ENCODE peak calls at places on chromosome 15, in nine cellular contexts. M, L, X, A, F, O, G, D and H are unnamed samples.
A peak's percentile ranks its signal among the peaks of the same experiment; 100 is the strongest.

GRCh38 chr15:35383511-35383910 is 162.5 kb downstream of the DPH6 start:
- DNase-seq in M (no peak), L (no peak), X (no peak), A (no peak), F (no peak), O (peak; percentile 7), G (no peak), D (no peak), H (no peak)

GRCh38 chr15:92821491-92822116 is 78.5 kb upstream of the CHD2 start:
- DNase-seq in M (no peak), L (no peak), X (no peak), A (no peak), F (no peak), O (no peak), G (no peak), D (no peak), H (no peak)

GRCh38 chr15:95298729-95299128 is 1031.8 kb upstream of the NR2F2 start:
- DNase-seq in M (no peak), L (no peak), X (no peak), A (no peak), F (no peak), O (no peak), G (no peak), D (no peak), H (no peak)

GRCh38 chr15:26630857-26631256 is 142.0 kb downstream of the GABRB3 start:
- DNase-seq in M (no peak), L (peak; percentile 53), X (no peak), A (no peak), F (no peak), O (no peak), G (no peak), D (no peak), H (no peak)

GRCh38 chr15:41969851-41970431 is 2.4 kb downstream of the EHD4 start:
- DNase-seq in M (no peak), L (no peak), X (no peak), A (no peak), F (no peak), O (no peak), G (peak; percentile 33), D (peak; percentile 9), H (no peak)

GRCh38 chr15:44193651-44194396 is 1.2 kb downstream of the FRMD5 start:
- DNase-seq in M (no peak), L (peak; percentile 68), X (no peak), A (no peak), F (peak; percentile 40), O (peak; percentile 22), G (no peak), D (no peak), H (peak; percentile 64)

GRCh38 chr15:70093481-70094309 is 4.0 kb downstream of the TLE3 start:
- DNase-seq in M (peak; percentile 40), L (peak; percentile 79), X (no peak), A (no peak), F (peak; percentile 67), O (peak; percentile 49), G (no peak), D (no peak), H (no peak)

GRCh38 chr15:62828364-62828763 is 214.2 kb upstream of the TPM1 start:
- DNase-seq in M (no peak), L (no peak), X (no peak), A (no peak), F (no peak), O (no peak), G (no peak), D (no peak), H (no peak)

GRCh38 chr15:86623236-86623635 is 543.6 kb downstream of the AGBL1 start:
- DNase-seq in M (no peak), L (no peak), X (no peak), A (no peak), F (no peak), O (no peak), G (no peak), D (no peak), H (no peak)

GRCh38 chr15:90405208-90405607 is 17.2 kb downstream of the IQGAP1 start:
- DNase-seq in M (no peak), L (no peak), X (no peak), A (no peak), F (no peak), O (no peak), G (no peak), D (no peak), H (no peak)

GRCh38 chr15:95972136-95972553 is 358.4 kb upstream of the NR2F2 start:
- DNase-seq in M (peak; percentile 16), L (no peak), X (no peak), A (no peak), F (peak; percentile 91), O (peak; percentile 89), G (no peak), D (no peak), H (no peak)

GRCh38 chr15:59119625-59120024 is 14.7 kb downstream of the CCNB2 start:
- DNase-seq in M (no peak), L (no peak), X (no peak), A (no peak), F (no peak), O (no peak), G (no peak), D (no peak), H (no peak)

GRCh38 chr15:73568881-73569280 is 64.3 kb downstream of the NPTN start:
- DNase-seq in M (no peak), L (no peak), X (no peak), A (no peak), F (no peak), O (no peak), G (no peak), D (no peak), H (no peak)

GRCh38 chr15:40340740-40341400 is at the start of gene CCDC9B:
- DNase-seq in M (no peak), L (no peak), X (peak; percentile 92), A (peak; percentile 95), F (peak; percentile 91), O (peak; percentile 76), G (peak; percentile 97), D (no peak), H (peak; percentile 94)

GRCh38 chr15:46111730-46112129 is 476.9 kb downstream of the SQOR start:
- DNase-seq in M (no peak), L (no peak), X (no peak), A (no peak), F (no peak), O (no peak), G (no peak), D (no peak), H (no peak)

GRCh38 chr15:98077186-98077585 is 116.7 kb downstream of the ARRDC4 start:
- DNase-seq in M (no peak), L (no peak), X (peak; percentile 56), A (peak; percentile 76), F (no peak), O (peak; percentile 70), G (no peak), D (no peak), H (peak; percentile 44)

DNA sequence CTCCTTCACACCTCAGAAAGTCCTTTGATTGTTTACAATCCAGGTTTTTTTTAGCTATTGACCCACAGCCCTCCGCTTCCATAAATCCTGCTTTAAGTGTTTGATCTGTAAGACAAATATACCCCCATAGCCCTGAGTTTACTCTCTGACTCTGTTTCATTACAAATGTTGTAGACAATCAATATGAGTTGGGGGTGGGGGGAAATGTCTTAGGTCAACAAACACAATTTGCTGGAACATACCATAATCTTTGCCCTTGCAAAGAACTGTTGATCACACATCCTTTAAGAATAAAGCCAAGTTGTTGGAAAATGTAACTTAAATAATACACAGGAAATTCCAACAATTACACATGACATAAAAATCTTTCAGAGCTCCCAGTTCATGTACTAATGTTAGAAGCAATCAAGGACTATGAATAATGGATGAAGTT is 301.8 kb upstream of the SEMA6D start:
- DNase-seq in M (no peak), L (no peak), X (no peak), A (no peak), F (peak; percentile 27), O (no peak), G (no peak), D (no peak), H (no peak)
- H3K4me3 ChIP-seq in M (no peak overlapping the region), L (no peak overlapping the region), X (no peak overlapping the region), A (no peak overlapping the region), F (no peak overlapping the region), O (no peak overlapping the region), G (no peak overlapping the region), D (no peak overlapping the region), H (no peak overlapping the region)

GRCh38 chr15:85621096-85621495 is 173.6 kb downstream of the KLHL25 start:
- DNase-seq in M (no peak), L (no peak), X (no peak), A (no peak), F (peak; percentile 30), O (peak; percentile 82), G (no peak), D (no peak), H (no peak)

GRCh38 chr15:85622432-85622831 is 172.3 kb downstream of the KLHL25 start:
- DNase-seq in M (no peak), L (no peak), X (no peak), A (no peak), F (peak; percentile 51), O (peak; percentile 83), G (no peak), D (no peak), H (no peak)

GRCh38 chr15:85618956-85619491 is 175.7 kb downstream of the KLHL25 start:
- DNase-seq in M (peak; percentile 97), L (peak; percentile 69), X (no peak), A (peak; percentile 70), F (peak; percentile 98), O (peak; percentile 99), G (peak; percentile 87), D (peak; percentile 28), H (no peak)

GRCh38 chr15:85623648-85624047 is 171.1 kb downstream of the KLHL25 start:
- DNase-seq in M (no peak), L (no peak), X (no peak), A (no peak), F (peak; percentile 33), O (peak; percentile 55), G (no peak), D (no peak), H (no peak)

GRCh38 chr15:85620321-85621044 is 174.2 kb downstream of the KLHL25 start:
- DNase-seq in M (no peak), L (no peak), X (no peak), A (no peak), F (peak; percentile 80), O (peak; percentile 93), G (no peak), D (no peak), H (no peak)
- H3K4me3 ChIP-seq in M (peak overlapping the region; percentile 55), L (no peak overlapping the region), X (peak overlapping the region; percentile 54), A (peak overlapping the region; percentile 47), F (no peak overlapping the region), O (peak overlapping the region; percentile 70), G (peak overlapping the region; percentile 100), D (no peak overlapping the region), H (no peak overlapping the region)

DNA sequence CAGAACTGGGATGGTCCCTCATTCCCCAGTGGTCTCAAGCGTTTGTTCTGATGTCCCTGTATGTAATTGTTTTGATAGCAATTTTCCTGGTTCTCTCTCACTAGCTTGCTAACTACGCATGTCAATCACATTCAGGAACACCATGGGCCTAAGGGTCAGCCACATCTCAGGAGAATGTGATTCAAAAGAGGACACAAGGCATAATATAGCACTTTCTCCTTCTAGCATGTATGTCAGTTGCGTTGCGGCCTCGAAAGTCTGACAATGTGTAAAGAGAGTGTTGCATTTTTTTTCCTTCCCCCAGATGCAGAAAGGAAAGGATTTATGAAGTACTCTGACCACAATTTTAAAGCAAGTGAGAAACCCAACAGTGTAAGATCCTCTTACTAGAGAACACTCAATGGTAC is 32.0 kb upstream of the TCF12 start:
- DNase-seq in M (no peak), L (peak; percentile 21), X (no peak), A (no peak), F (no peak), O (no peak), G (no peak), D (no peak), H (no peak)
- H3K4me3 ChIP-seq in M (peak overlapping the region; percentile 53), L (peak overlapping the region; percentile 74), X (peak overlapping the region; percentile 69), A (peak overlapping the region; percentile 77), F (peak overlapping the region; percentile 38), O (peak overlapping the region; percentile 54), G (peak overlapping the region; percentile 4), D (peak overlapping the region; percentile 83), H (peak overlapping the region; percentile 73)

GRCh38 chr15:81016253-81017068 is 15.7 kb downstream of the TLNRD1 start:
- DNase-seq in M (no peak), L (no peak), X (no peak), A (no peak), F (no peak), O (peak; percentile 59), G (no peak), D (no peak), H (no peak)
- H3K4me3 ChIP-seq in M (no peak overlapping the region), L (no peak overlapping the region), X (no peak overlapping the region), A (no peak overlapping the region), F (no peak overlapping the region), O (no peak overlapping the region), G (no peak overlapping the region), D (no peak overlapping the region), H (no peak overlapping the region)